ENCODE peak calls at places on chromosomes 7 and 10, in four cellular contexts. J is globus pallidus; R is NCI-H345; Z is stimulated activated CD4-positive, alpha-beta T cell treated with anti-CD3 and anti-CD28 coated beads, TNF-alpha, amount 100 ng/mL, for 1 hour. E is an unnamed sample.

GRCh38 chr7:90749774-90750173 is 153.7 kb downstream of the CDK14 start:
- DNase-seq in J (no peak), R (peak; percentile 7), Z (no peak), E (no peak)

GRCh38 chr7:55250313-55250712 is 114.8 kb upstream of the LANCL2 start:
- DNase-seq in J (no peak), R (peak; percentile 10), Z (no peak), E (no peak)

GRCh38 chr10:13526952-13527863 is 1.6 kb downstream of the BEND7 start:
- DNase-seq in J (no peak), R (no peak), Z (no peak), E (peak; percentile 1)

GRCh38 chr10:101485681-101486554 is 102.1 kb downstream of the POLL start:
- DNase-seq in J (peak; percentile 52), R (peak; percentile 42), Z (no peak), E (peak; percentile 45)

GRCh38 chr7:42432644-42433043 is 195.6 kb upstream of the GLI3 start:
- DNase-seq in J (no peak), R (no peak), Z (no peak), E (no peak)

GRCh38 chr10:119370972-119371703 is 163.8 kb downstream of the GRK5 start:
- DNase-seq in J (no peak), R (no peak), Z (no peak), E (no peak)

GRCh38 chr10:14330390-14331071 is at the start of gene FRMD4A:
- DNase-seq in J (no peak), R (no peak), Z (no peak), E (no peak)

GRCh38 chr7:128092221-128092620 is 61.0 kb upstream of the LRRC4 start:
- DNase-seq in J (no peak), R (no peak), Z (no peak), E (no peak)

GRCh38 chr7:149856583-149856982 is 17.2 kb upstream of the ATP6V0E2 start:
- DNase-seq in J (no peak), R (no peak), Z (no peak), E (no peak)

GRCh38 chr7:30965372-30965771 is 1.6 kb downstream of the GHRHR start:
- DNase-seq in J (no peak), R (no peak), Z (no peak), E (no peak)

GRCh38 chr10:110209399-110209925 is 2.1 kb downstream of the MXI1 start:
- DNase-seq in J (peak; percentile 79), R (peak; percentile 29), Z (peak; percentile 43), E (peak; percentile 84)

GRCh38 chr7:141660259-141660658 is 41.7 kb downstream of the DENND11 start:
- DNase-seq in J (peak; percentile 70), R (no peak), Z (no peak), E (peak; percentile 44)

GRCh38 chr7:19107392-19108147 is 9.9 kb downstream of the TWIST1 start:
- DNase-seq in J (no peak), R (no peak), Z (no peak), E (peak; percentile 11)

GRCh38 chr10:131973160-131973951 is 8.4 kb downstream of the BNIP3 start:
- DNase-seq in J (no peak), R (no peak), Z (no peak), E (no peak)

GRCh38 chr10:100528885-100529472 is 692 bp downstream of the NDUFB8 start:
- DNase-seq in J (no peak), R (no peak), Z (no peak), E (no peak)

GRCh38 chr10:109126016-109126415 is 797.3 kb downstream of the XPNPEP1 start:
- DNase-seq in J (no peak), R (no peak), Z (no peak), E (no peak)

GRCh38 chr10:30786131-30786530 is 156.6 kb upstream of the LYZL2 start:
- DNase-seq in J (peak; percentile 48), R (no peak), Z (no peak), E (no peak)

GRCh38 chr7:27611043-27611442 is 51.6 kb downstream of the HIBADH start:
- DNase-seq in J (no peak), R (peak; percentile 74), Z (no peak), E (no peak)

GRCh38 chr10:5812283-5813090 is 747 bp downstream of the GDI2 start:
- DNase-seq in J (peak; percentile 38), R (peak; percentile 14), Z (peak; percentile 20), E (peak; percentile 47)

GRCh38 chr10:6770846-6771245 is 190.8 kb upstream of the PRKCQ start:
- DNase-seq in J (no peak), R (no peak), Z (no peak), E (no peak)

GRCh38 chr10:100888957-100889356 is 23.8 kb upstream of the SLF2 start:
- DNase-seq in J (no peak), R (no peak), Z (no peak), E (no peak)

GRCh38 chr10:72831696-72832355 is 61.7 kb upstream of the OIT3 start:
- DNase-seq in J (no peak), R (no peak), Z (no peak), E (no peak)

GRCh38 chr7:17298840-17299476 is 506 bp downstream of the AHR start:
- DNase-seq in J (no peak), R (peak; percentile 71), Z (peak; percentile 39), E (no peak)

GRCh38 chr7:154841731-154842331 is 161.1 kb downstream of the PAXIP1 start:
- DNase-seq in J (peak; percentile 29), R (peak; percentile 92), Z (no peak), E (no peak)

GRCh38 chr10:12782537-12782936 is 219.0 kb downstream of the CCDC3 start:
- DNase-seq in J (no peak), R (no peak), Z (peak; percentile 10), E (no peak)

GRCh38 chr10:99396471-99396870 is 34.0 kb downstream of the GOT1 start:
- DNase-seq in J (no peak), R (no peak), Z (no peak), E (no peak)

GRCh38 chr10:132687181-132687892 is 98.6 kb downstream of the NKX6-2 start:
- DNase-seq in J (no peak), R (no peak), Z (no peak), E (no peak)

GRCh38 chr10:31126593-31126992 is 94.9 kb upstream of the ZNF438 start:
- DNase-seq in J (no peak), R (no peak), Z (no peak), E (no peak)

GRCh38 chr10:62993121-62993520 is 140.0 kb upstream of the NRBF2 start:
- DNase-seq in J (no peak), R (no peak), Z (no peak), E (no peak)

GRCh38 chr10:93077860-93078337 is 4.2 kb downstream of the CYP26A1 start:
- DNase-seq in J (no peak), R (no peak), Z (no peak), E (no peak)

GRCh38 chr10:101646369-101646768 is 48.6 kb downstream of the FBXW4 start:
- DNase-seq in J (peak; percentile 79), R (no peak), Z (no peak), E (peak; percentile 76)

GRCh38 chr10:43864622-43865021 is 215.9 kb upstream of the ZNF32 start:
- DNase-seq in J (no peak), R (no peak), Z (no peak), E (no peak)

E was measured in midbrain.